ENCODE peak calls at places on chromosome 18, in four cellular contexts. One of them, this sample, is unnamed.

GRCh38 chr18:13337369-13337768 is 118.8 kb downstream of the LDLRAD4 start:
- DNase-seq in adrenal gland: no peak
- DNase-seq in tibial artery: no peak
- DNase-seq in PC-3: no peak
- DNase-seq in this sample: no peak

GRCh38 chr18:9661564-9661963 is 46.5 kb upstream of the RAB31 start:
- DNase-seq in tibial artery: no peak
- DNase-seq in PC-3: peak; percentile 56
- DNase-seq in adrenal gland: no peak
- DNase-seq in this sample: no peak

GRCh38 chr18:2980607-2980923 is 32.4 kb downstream of the LPIN2 start:
- DNase-seq in tibial artery: no peak
- DNase-seq in adrenal gland: no peak
- DNase-seq in PC-3: no peak
- DNase-seq in this sample: no peak

GRCh38 chr18:34222396-34223163 is 2.1 kb downstream of the NOL4 start:
- DNase-seq in PC-3: peak; percentile 9
- DNase-seq in tibial artery: peak; percentile 20
- DNase-seq in adrenal gland: no peak
- DNase-seq in this sample: no peak

GRCh38 chr18:21489119-21489750 is 111.3 kb downstream of the ESCO1 start:
- DNase-seq in PC-3: peak; percentile 67
- DNase-seq in tibial artery: no peak
- DNase-seq in adrenal gland: peak; percentile 52
- DNase-seq in this sample: peak; percentile 30

GRCh38 chr18:74291771-74292540 is at the start of gene CYB5A:
- DNase-seq in tibial artery: peak; percentile 97
- DNase-seq in PC-3: peak; percentile 94
- DNase-seq in adrenal gland: peak; percentile 98
- DNase-seq in this sample: peak; percentile 72

GRCh38 chr18:74219056-74219455 is 70.7 kb downstream of the TIMM21 start:
- DNase-seq in adrenal gland: no peak
- DNase-seq in PC-3: peak; percentile 64
- DNase-seq in tibial artery: no peak
- DNase-seq in this sample: no peak

GRCh38 chr18:26700201-26700600 is 151.8 kb upstream of the KCTD1 start:
- DNase-seq in tibial artery: no peak
- DNase-seq in adrenal gland: no peak
- DNase-seq in PC-3: no peak
- DNase-seq in this sample: peak; percentile 6

GRCh38 chr18:62420151-62420512 is 95.0 kb downstream of the TNFRSF11A start:
- DNase-seq in adrenal gland: no peak
- DNase-seq in tibial artery: no peak
- DNase-seq in PC-3: peak; percentile 65
- DNase-seq in this sample: peak; percentile 27

GRCh38 chr18:74831571-74832250 is 234.0 kb downstream of the ZNF407 start:
- DNase-seq in PC-3: peak; percentile 67
- DNase-seq in adrenal gland: no peak
- DNase-seq in tibial artery: no peak
- DNase-seq in this sample: peak; percentile 92

GRCh38 chr18:79659733-79660132 is 19.9 kb upstream of the CTDP1 start:
- DNase-seq in tibial artery: no peak
- DNase-seq in adrenal gland: no peak
- DNase-seq in PC-3: no peak
- DNase-seq in this sample: no peak

GRCh38 chr18:11047156-11047555 is 102.2 kb downstream of the PIEZO2 start:
- DNase-seq in PC-3: no peak
- DNase-seq in adrenal gland: no peak
- DNase-seq in tibial artery: no peak
- DNase-seq in this sample: no peak

GRCh38 chr18:75207298-75208054 is 1.5 kb downstream of the PTGR3 start:
- DNase-seq in PC-3: peak; percentile 41
- DNase-seq in tibial artery: no peak
- DNase-seq in adrenal gland: no peak
- DNase-seq in this sample: peak; percentile 36

GRCh38 chr18:3499498-3499897 is 49.5 kb downstream of the TGIF1 start:
- DNase-seq in adrenal gland: no peak
- DNase-seq in PC-3: no peak
- DNase-seq in tibial artery: no peak
- DNase-seq in this sample: no peak

GRCh38 chr18:78965260-78965659 is 14.4 kb upstream of the SALL3 start:
- DNase-seq in tibial artery: no peak
- DNase-seq in adrenal gland: no peak
- DNase-seq in PC-3: no peak
- DNase-seq in this sample: no peak

GRCh38 chr18:57287766-57288165 is 64.6 kb upstream of the ST8SIA3 start:
- DNase-seq in tibial artery: no peak
- DNase-seq in adrenal gland: no peak
- DNase-seq in PC-3: no peak
- DNase-seq in this sample: no peak

GRCh38 chr18:75216212-75216925 is 5.8 kb downstream of the TSHZ1 start:
- DNase-seq in PC-3: no peak
- DNase-seq in tibial artery: no peak
- DNase-seq in adrenal gland: no peak
- DNase-seq in this sample: no peak

GRCh38 chr18:48927286-48928080 is 23.3 kb downstream of the SMAD7 start:
- DNase-seq in tibial artery: no peak
- DNase-seq in adrenal gland: no peak
- DNase-seq in PC-3: no peak
- DNase-seq in this sample: no peak
- H3K4me1 ChIP-seq in tibial artery: peaks cover 2% of the 10 kb centered on the region
- H3K4me1 ChIP-seq in adrenal gland: peaks cover 95% of the 10 kb centered on the region
- H3K4me1 ChIP-seq in PC-3: peaks cover 13% of the 10 kb centered on the region
- H3K4me1 ChIP-seq in this sample: peaks cover 28% of the 10 kb centered on the region

GRCh38 chr18:55418439-55418838 is 169.6 kb downstream of the TCF4 start:
- DNase-seq in PC-3: no peak
- DNase-seq in adrenal gland: no peak
- DNase-seq in tibial artery: no peak
- DNase-seq in this sample: no peak
- H3K4me1 ChIP-seq in PC-3: peaks cover 6% of the 10 kb centered on the region
- H3K4me1 ChIP-seq in adrenal gland: peaks cover 14% of the 10 kb centered on the region
- H3K4me1 ChIP-seq in tibial artery: no peaks in the 10 kb centered on the region
- H3K4me1 ChIP-seq in this sample: peaks cover 2% of the 10 kb centered on the region

GRCh38 chr18:58863539-58864145 is 1.0 kb upstream of the ZNF532 start:
- DNase-seq in PC-3: peak; percentile 38
- DNase-seq in adrenal gland: peak; percentile 20
- DNase-seq in tibial artery: peak; percentile 52
- DNase-seq in this sample: no peak

GRCh38 chr18:58861853-58862252 is 2.8 kb upstream of the ZNF532 start:
- DNase-seq in tibial artery: no peak
- DNase-seq in adrenal gland: no peak
- DNase-seq in PC-3: peak; percentile 19
- DNase-seq in this sample: no peak

GRCh38 chr18:58861353-58861752 is 3.3 kb upstream of the ZNF532 start:
- DNase-seq in PC-3: no peak
- DNase-seq in adrenal gland: no peak
- DNase-seq in tibial artery: no peak
- DNase-seq in this sample: no peak

GRCh38 chr18:58862851-58863538 is 1.7 kb upstream of the ZNF532 start:
- DNase-seq in tibial artery: no peak
- DNase-seq in PC-3: peak; percentile 41
- DNase-seq in adrenal gland: no peak
- DNase-seq in this sample: no peak

DNA sequence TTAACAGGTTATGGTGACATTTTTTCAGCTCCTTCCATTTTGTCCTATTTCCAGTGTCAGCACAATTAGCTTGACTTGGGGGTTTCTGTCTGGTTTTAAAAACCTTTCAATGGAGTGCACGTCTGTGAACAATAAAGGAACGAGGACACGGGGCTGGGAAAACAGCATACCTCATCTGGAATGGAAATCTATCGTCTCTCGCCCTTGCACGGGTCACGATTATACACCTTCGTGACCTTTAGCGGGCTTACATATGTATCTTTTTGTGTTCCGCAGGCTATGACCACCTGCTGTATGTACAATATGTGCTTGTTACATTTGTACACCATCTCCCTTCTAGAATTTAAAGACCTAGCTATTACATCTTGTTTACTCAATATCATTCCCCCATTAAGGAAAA is 2.3 kb upstream of the ZNF532 start:
- DNase-seq in PC-3: no peak
- DNase-seq in adrenal gland: no peak
- DNase-seq in tibial artery: no peak
- DNase-seq in this sample: no peak
- H3K4me1 ChIP-seq in PC-3: peaks cover 65% of the 10 kb centered on the region
- H3K4me1 ChIP-seq in adrenal gland: peaks cover 48% of the 10 kb centered on the region
- H3K4me1 ChIP-seq in tibial artery: no peaks in the 10 kb centered on the region
- H3K4me1 ChIP-seq in this sample: peaks cover 25% of the 10 kb centered on the region

GRCh38 chr18:22946841-22947240 is 13.7 kb downstream of the RBBP8 start:
- DNase-seq in tibial artery: no peak
- DNase-seq in adrenal gland: no peak
- DNase-seq in PC-3: no peak
- DNase-seq in this sample: no peak
- H3K4me1 ChIP-seq in tibial artery: no peaks in the 10 kb centered on the region
- H3K4me1 ChIP-seq in adrenal gland: no peaks in the 10 kb centered on the region
- H3K4me1 ChIP-seq in PC-3: no peaks in the 10 kb centered on the region
- H3K4me1 ChIP-seq in this sample: peaks cover 18% of the 10 kb centered on the region

DNA sequence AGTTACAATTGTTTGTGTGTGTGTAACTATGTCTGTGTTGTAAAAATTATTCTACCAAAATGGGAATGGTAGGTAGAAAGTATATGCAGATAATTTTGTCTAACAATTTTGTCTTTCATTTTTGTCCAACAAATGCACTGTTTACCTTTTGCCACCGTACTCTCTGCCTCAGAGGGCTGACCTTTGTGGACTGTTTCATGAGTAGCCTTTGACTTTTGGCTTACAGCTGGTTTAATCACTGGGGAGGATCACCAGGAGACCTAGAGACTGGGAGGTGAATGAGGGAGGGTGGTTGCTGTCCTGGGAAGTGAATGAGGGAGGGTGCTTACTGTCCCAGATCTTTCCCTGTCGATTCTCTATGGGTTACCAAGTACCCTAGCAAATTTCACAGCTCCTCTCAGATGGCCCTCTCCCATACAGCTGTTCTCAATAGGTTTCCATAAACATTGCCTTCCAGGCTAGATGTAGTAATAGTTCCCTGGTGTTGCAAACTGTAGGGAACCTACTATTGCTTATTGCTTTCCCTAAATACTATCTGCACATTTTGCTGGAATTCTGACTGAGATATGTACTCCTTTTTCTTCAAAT is 26.5 kb upstream of the CXXC1 start:
- DNase-seq in PC-3: no peak
- DNase-seq in adrenal gland: no peak
- DNase-seq in tibial artery: no peak
- DNase-seq in this sample: no peak
- H3K4me1 ChIP-seq in PC-3: no peaks in the 10 kb centered on the region
- H3K4me1 ChIP-seq in adrenal gland: no peaks in the 10 kb centered on the region
- H3K4me1 ChIP-seq in tibial artery: no peaks in the 10 kb centered on the region
- H3K4me1 ChIP-seq in this sample: no peaks in the 10 kb centered on the region

GRCh38 chr18:42178381-42179080 is 223.5 kb downstream of the PIK3C3 start:
- DNase-seq in tibial artery: no peak
- DNase-seq in PC-3: no peak
- DNase-seq in adrenal gland: no peak
- DNase-seq in this sample: no peak

GRCh38 chr18:42176599-42176998 is 221.6 kb downstream of the PIK3C3 start:
- DNase-seq in tibial artery: no peak
- DNase-seq in PC-3: no peak
- DNase-seq in adrenal gland: no peak
- DNase-seq in this sample: no peak

GRCh38 chr18:42174909-42175308 is 219.9 kb downstream of the PIK3C3 start:
- DNase-seq in tibial artery: no peak
- DNase-seq in adrenal gland: no peak
- DNase-seq in PC-3: peak; percentile 6
- DNase-seq in this sample: no peak
- H3K4me1 ChIP-seq in tibial artery: no peaks in the 10 kb centered on the region
- H3K4me1 ChIP-seq in adrenal gland: no peaks in the 10 kb centered on the region
- H3K4me1 ChIP-seq in PC-3: no peaks in the 10 kb centered on the region
- H3K4me1 ChIP-seq in this sample: no peaks in the 10 kb centered on the region

DNA sequence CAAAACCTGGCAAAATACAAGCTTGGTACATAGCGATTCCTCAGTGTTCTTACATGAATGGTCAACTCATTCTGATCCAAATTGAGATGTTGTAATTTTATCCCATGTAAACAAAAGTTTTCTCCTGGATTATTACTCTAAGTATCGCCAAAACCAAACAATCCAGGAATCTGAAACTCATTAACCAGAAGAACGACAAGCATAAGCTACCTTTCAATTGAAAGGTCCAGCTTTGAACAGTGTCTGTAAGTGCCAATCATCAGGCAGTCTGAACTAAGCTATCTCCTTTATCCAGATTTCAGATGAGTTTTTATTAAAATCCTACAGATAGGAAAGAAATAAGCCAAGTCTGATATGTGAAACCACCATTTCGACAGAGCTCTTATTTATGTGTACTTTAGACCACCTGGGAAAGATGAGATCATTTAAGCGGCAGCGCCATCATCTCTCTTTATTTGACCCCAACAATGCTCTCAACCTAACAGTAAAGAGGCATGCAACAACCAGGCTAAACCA is 2.3 kb downstream of the MEX3C start:
- DNase-seq in PC-3: no peak
- DNase-seq in adrenal gland: no peak
- DNase-seq in tibial artery: no peak
- DNase-seq in this sample: no peak
- H3K4me1 ChIP-seq in PC-3: peaks cover 6% of the 10 kb centered on the region
- H3K4me1 ChIP-seq in adrenal gland: peaks cover 56% of the 10 kb centered on the region
- H3K4me1 ChIP-seq in tibial artery: no peaks in the 10 kb centered on the region
- H3K4me1 ChIP-seq in this sample: peaks cover 31% of the 10 kb centered on the region